ENCODE peak calls at places on chromosomes 6 and 20, in six cellular contexts. N, H, K, F, S and W are unnamed samples.

GRCh38 chr6:43969158-43969981 is 157.9 kb downstream of the MRPL14 start:
- DNase-seq in N (no peak), H (no peak), K (no peak), F (no peak), S (no peak), W (no peak)

GRCh38 chr6:225121-225721 is 67.1 kb upstream of the DUSP22 start:
- DNase-seq in N (peak), H (no peak), K (no peak), F (no peak), S (no peak), W (peak)

GRCh38 chr20:41608606-41609005 is 9.6 kb downstream of the CHD6 start:
- DNase-seq in N (no peak), H (no peak), K (no peak), F (no peak), S (no peak), W (no peak)

GRCh38 chr6:169378620-169379381 is 125.2 kb upstream of the THBS2 start:
- DNase-seq in N (no peak), H (no peak), K (no peak), F (no peak), S (no peak), W (no peak)

GRCh38 chr20:235891-236290 is 8.8 kb downstream of the DEFB129 start:
- DNase-seq in N (peak), H (peak), K (no peak), F (peak), S (no peak), W (peak)

GRCh38 chr6:36735110-36735971 is 37.7 kb downstream of the RAB44 start:
- DNase-seq in N (peak), H (peak), K (peak), F (peak), S (peak), W (peak)

GRCh38 chr6:39517763-39518162 is 195.3 kb upstream of the KCNK16 start:
- DNase-seq in N (peak), H (no peak), K (peak), F (peak), S (no peak), W (no peak)

GRCh38 chr6:74404366-74404765 is 708.4 kb downstream of the CD109 start:
- DNase-seq in N (peak), H (peak), K (peak), F (no peak), S (no peak), W (peak)

GRCh38 chr6:91436448-91436847 is 849.6 kb upstream of the MAP3K7 start:
- DNase-seq in N (no peak), H (no peak), K (no peak), F (no peak), S (no peak), W (no peak)

GRCh38 chr20:8361008-8361652 is 229.1 kb downstream of the PLCB1 start:
- DNase-seq in N (peak), H (peak), K (peak), F (peak), S (no peak), W (peak)

GRCh38 chr6:160141001-160141726 is 19.5 kb downstream of the SLC22A1 start:
- DNase-seq in N (peak), H (peak), K (peak), F (peak), S (no peak), W (peak)

GRCh38 chr6:28413681-28414080 is 14.1 kb upstream of the ZSCAN12 start:
- DNase-seq in N (no peak), H (no peak), K (no peak), F (no peak), S (no peak), W (no peak)

GRCh38 chr6:101232946-101233345 is 160.6 kb upstream of the GRIK2 start:
- DNase-seq in N (no peak), H (no peak), K (no peak), F (no peak), S (no peak), W (no peak)

GRCh38 chr20:22586645-22587310 is 2.4 kb upstream of the FOXA2 start:
- DNase-seq in N (no peak), H (peak), K (no peak), F (no peak), S (no peak), W (peak)

GRCh38 chr6:31070711-31071197 is 41.6 kb downstream of the C6orf15 start:
- DNase-seq in N (peak), H (peak), K (peak), F (peak), S (no peak), W (peak)

GRCh38 chr20:48295445-48295903 is 510.2 kb upstream of the SULF2 start:
- DNase-seq in N (peak), H (peak), K (peak), F (peak), S (no peak), W (peak)

GRCh38 chr6:136822051-136822378 is 377 bp upstream of the PEX7 start:
- DNase-seq in N (no peak), H (peak), K (peak), F (peak), S (no peak), W (no peak)

GRCh38 chr20:57281900-57282299 is 15.5 kb upstream of the BMP7 start:
- DNase-seq in N (no peak), H (no peak), K (no peak), F (no peak), S (no peak), W (no peak)

GRCh38 chr6:38517005-38517404 is 122.7 kb downstream of the BTBD9 start:
- DNase-seq in N (no peak), H (no peak), K (peak), F (peak), S (no peak), W (peak)

GRCh38 chr6:122766256-122766655 is 13.3 kb upstream of the FABP7 start:
- DNase-seq in N (no peak), H (no peak), K (no peak), F (no peak), S (no peak), W (no peak)

GRCh38 chr6:6758915-6759654 is 170.6 kb downstream of the LY86 start:
- DNase-seq in N (peak), H (peak), K (peak), F (peak), S (no peak), W (peak)

GRCh38 chr20:35551485-35551884 is 9.6 kb downstream of the ERGIC3 start:
- DNase-seq in N (peak), H (peak), K (peak), F (no peak), S (no peak), W (no peak)

GRCh38 chr6:157813757-157814455 is 9.1 kb upstream of the SNX9 start:
- DNase-seq in N (peak), H (peak), K (peak), F (peak), S (no peak), W (no peak)

GRCh38 chr6:112691289-112691688 is 344.2 kb downstream of the RFPL4B start:
- DNase-seq in N (peak), H (peak), K (peak), F (peak), S (no peak), W (peak)

GRCh38 chr6:88276331-88276730 is 110.2 kb upstream of the CNR1 start:
- DNase-seq in N (no peak), H (no peak), K (no peak), F (no peak), S (no peak), W (no peak)

GRCh38 chr6:94510877-94511276 is 1066.5 kb upstream of the MANEA start:
- DNase-seq in N (no peak), H (no peak), K (no peak), F (no peak), S (no peak), W (no peak)

GRCh38 chr6:113936093-113936934 is 34.6 kb downstream of the HDAC2 start:
- DNase-seq in N (peak), H (peak), K (peak), F (peak), S (no peak), W (peak)

GRCh38 chr6:83696674-83697073 is 12.2 kb downstream of the SNAP91 start:
- DNase-seq in N (peak), H (peak), K (no peak), F (peak), S (no peak), W (peak)

GRCh38 chr6:158803733-158804143 is 15.4 kb downstream of the EZR start:
- DNase-seq in N (no peak), H (peak), K (no peak), F (peak), S (no peak), W (peak)

GRCh38 chr6:110389689-110390382 is 25.5 kb downstream of the DDO start:
- DNase-seq in N (no peak), H (no peak), K (no peak), F (no peak), S (no peak), W (no peak)

GRCh38 chr20:35458388-35458787 is 3.0 kb downstream of the CEP250 start:
- DNase-seq in N (no peak), H (no peak), K (no peak), F (no peak), S (no peak), W (no peak)

GRCh38 chr6:71531841-71532240 is 243.2 kb downstream of the OGFRL1 start:
- DNase-seq in N (no peak), H (no peak), K (no peak), F (no peak), S (no peak), W (no peak)

GRCh38 chr6:45626087-45626891 is 248.6 kb upstream of the SUPT3H start:
- DNase-seq in N (peak), H (peak), K (peak), F (peak), S (no peak), W (peak)

GRCh38 chr6:3786131-3786530 is 34.6 kb upstream of the PXDC1 start:
- DNase-seq in N (no peak), H (no peak), K (no peak), F (peak), S (no peak), W (no peak)

GRCh38 chr20:18669241-18670019 is 81.6 kb downstream of the DTD1 start:
- DNase-seq in N (no peak), H (peak), K (no peak), F (peak), S (no peak), W (no peak)

GRCh38 chr6:169950558-169950957 is 199.1 kb downstream of the ERMARD start:
- DNase-seq in N (peak), H (peak), K (no peak), F (peak), S (no peak), W (peak)

GRCh38 chr20:44302026-44302669 is 8.9 kb downstream of the FITM2 start:
- DNase-seq in N (no peak), H (no peak), K (no peak), F (no peak), S (no peak), W (peak)

GRCh38 chr6:1389791-1390070 is 355 bp downstream of the FOXF2 start:
- DNase-seq in N (no peak), H (no peak), K (no peak), F (no peak), S (no peak), W (no peak)

GRCh38 chr6:1387632-1388031 is 1.7 kb upstream of the FOXF2 start:
- DNase-seq in N (no peak), H (no peak), K (no peak), F (no peak), S (no peak), W (no peak)

GRCh38 chr6:1390071-1390804 is 862 bp downstream of the FOXF2 start:
- DNase-seq in N (peak), H (peak), K (peak), F (peak), S (no peak), W (peak)

GRCh38 chr6:1388927-1389790 is at the start of gene FOXF2:
- DNase-seq in N (no peak), H (no peak), K (no peak), F (no peak), S (no peak), W (no peak)

GRCh38 chr6:1388081-1388926 is 1.1 kb upstream of the FOXF2 start:
- DNase-seq in N (no peak), H (no peak), K (no peak), F (peak), S (no peak), W (no peak)
- H3K4me3 ChIP-seq in N (no peak), H (no peak), K (no peak), F (peak), S (peak), W (no peak)

GRCh38 chr20:60804918-60805631 is 447.0 kb upstream of the CDH4 start:
- DNase-seq in N (no peak), H (no peak), K (no peak), F (no peak), S (no peak), W (no peak)
- H3K4me3 ChIP-seq in N (no peak), H (no peak), K (no peak), F (no peak), S (no peak), W (no peak)

DNA sequence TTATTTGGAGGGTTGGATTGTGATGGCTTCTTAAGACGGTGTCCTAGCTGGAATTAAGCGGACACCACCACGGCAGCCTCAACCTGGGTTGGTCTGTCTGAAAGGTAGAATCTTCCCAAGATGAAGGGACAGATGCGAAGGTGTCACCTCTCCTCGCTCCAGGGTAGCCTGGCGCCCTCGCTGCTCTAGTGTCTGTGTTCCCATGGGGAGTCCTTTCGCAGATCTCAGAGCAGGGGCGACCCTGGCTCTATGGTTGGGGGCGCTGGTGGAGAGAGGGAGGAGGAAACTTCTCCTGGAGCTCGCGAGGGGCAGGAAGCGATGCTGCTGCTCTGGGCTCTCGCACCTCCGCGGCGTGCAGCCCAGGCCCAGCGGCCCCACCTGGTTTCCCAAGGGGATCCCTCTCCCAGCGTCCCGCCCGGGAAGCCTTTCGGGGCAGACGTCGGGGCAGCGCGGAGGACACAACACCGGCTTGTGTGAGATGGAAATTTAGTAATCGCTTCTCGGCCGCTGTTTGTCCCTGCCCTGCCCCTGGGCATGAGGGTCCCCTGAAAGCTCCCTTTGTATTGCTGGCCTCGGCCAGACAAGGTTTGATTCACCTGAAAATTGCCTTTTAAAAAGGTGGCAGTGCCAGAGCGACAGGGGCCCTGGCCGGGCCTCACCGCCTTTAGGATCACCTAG is 1.8 kb downstream of the RSPO3 start:
- DNase-seq in N (no peak), H (no peak), K (no peak), F (no peak), S (no peak), W (no peak)
- H3K4me3 ChIP-seq in N (peak), H (no peak), K (peak), F (peak), S (peak), W (no peak)

GRCh38 chr6:84764332-84765049 is at the start of gene TBX18:
- DNase-seq in N (peak), H (peak), K (peak), F (peak), S (peak), W (peak)

GRCh38 chr6:84766118-84766683 is 1.8 kb upstream of the TBX18 start:
- DNase-seq in N (peak), H (peak), K (no peak), F (peak), S (peak), W (no peak)

GRCh38 chr6:84762220-84762940 is 2.0 kb downstream of the TBX18 start:
- DNase-seq in N (peak), H (peak), K (peak), F (peak), S (peak), W (no peak)

GRCh38 chr6:84762941-84763396 is 1.4 kb downstream of the TBX18 start:
- DNase-seq in N (no peak), H (no peak), K (no peak), F (no peak), S (peak), W (no peak)

DNA sequence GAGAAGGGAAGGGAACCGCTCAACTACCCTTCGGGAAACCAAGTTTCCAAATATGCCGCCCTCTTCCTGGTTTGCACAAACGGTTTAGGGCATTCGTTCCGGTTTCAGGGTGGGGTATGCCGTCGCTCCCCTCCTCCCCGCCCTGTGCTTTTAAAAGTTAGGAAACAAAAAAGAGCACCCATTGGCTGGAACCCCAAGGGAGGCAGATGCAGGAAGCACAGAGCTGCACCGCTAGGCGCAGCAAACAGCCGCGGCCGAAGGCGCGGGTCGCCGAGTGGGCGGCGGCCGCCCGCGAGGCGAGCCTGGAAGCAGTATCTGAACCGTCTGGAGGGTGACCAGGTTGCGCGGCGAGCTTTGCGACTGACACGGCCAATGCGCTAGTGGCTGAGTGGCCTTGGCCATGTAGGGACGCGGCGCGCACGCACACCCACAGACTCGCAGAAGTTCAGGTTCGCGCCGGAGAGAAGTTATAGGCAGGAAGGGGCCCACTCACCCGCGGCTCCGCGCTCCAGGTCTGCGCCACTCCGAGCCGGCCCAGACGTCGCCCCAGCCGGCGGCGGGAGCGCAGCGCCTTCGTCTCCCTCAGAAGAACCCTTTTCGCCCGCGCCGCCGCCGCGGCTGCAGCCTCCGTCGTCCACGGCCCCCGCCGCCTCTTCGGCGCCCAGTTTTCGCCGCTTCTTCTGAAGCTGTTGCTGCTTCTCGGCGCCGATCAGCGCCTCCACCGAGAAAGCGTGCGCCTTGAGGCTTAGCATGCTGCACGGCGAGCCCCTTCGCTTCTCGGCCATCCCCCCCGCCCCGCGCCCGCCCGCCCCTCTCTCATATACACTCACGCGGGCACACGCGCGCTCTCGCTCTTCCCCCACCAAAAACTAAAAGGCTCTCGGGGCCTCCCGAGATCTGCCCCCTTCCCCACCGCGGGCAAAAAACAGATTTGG is 734 bp downstream of the TBX18 start:
- DNase-seq in N (peak), H (peak), K (peak), F (peak), S (peak), W (peak)
- H3K4me3 ChIP-seq in N (peak), H (peak), K (peak), F (peak), S (peak), W (peak)

GRCh38 chr6:137995371-137995770 is 111.8 kb downstream of the PERP start:
- DNase-seq in N (no peak), H (no peak), K (no peak), F (no peak), S (no peak), W (peak)

GRCh38 chr6:138001750-138002349 is 105.4 kb downstream of the PERP start:
- DNase-seq in N (peak), H (peak), K (no peak), F (peak), S (no peak), W (peak)

GRCh38 chr6:138000955-138001354 is 106.3 kb downstream of the PERP start:
- DNase-seq in N (no peak), H (no peak), K (no peak), F (no peak), S (no peak), W (no peak)

GRCh38 chr6:137999815-138000214 is 107.4 kb downstream of the PERP start:
- DNase-seq in N (no peak), H (no peak), K (no peak), F (no peak), S (no peak), W (no peak)

GRCh38 chr6:137998461-137999019 is 108.7 kb downstream of the PERP start:
- DNase-seq in N (no peak), H (no peak), K (no peak), F (no peak), S (no peak), W (no peak)
- H3K4me3 ChIP-seq in N (no peak), H (no peak), K (no peak), F (no peak), S (no peak), W (no peak)

GRCh38 chr20:2799271-2799670 is 1.2 kb downstream of the CPXM1 start:
- DNase-seq in N (no peak), H (no peak), K (no peak), F (no peak), S (no peak), W (no peak)
- H3K4me3 ChIP-seq in N (no peak), H (no peak), K (peak), F (peak), S (no peak), W (no peak)

GRCh38 chr20:10511166-10511506 is 76.0 kb downstream of the SLX4IP start:
- DNase-seq in N (no peak), H (no peak), K (no peak), F (no peak), S (no peak), W (no peak)

GRCh38 chr20:10511507-10512231 is 76.6 kb downstream of the SLX4IP start:
- DNase-seq in N (peak), H (peak), K (peak), F (peak), S (peak), W (peak)

GRCh38 chr20:10513091-10513490 is 78.0 kb downstream of the SLX4IP start:
- DNase-seq in N (no peak), H (no peak), K (no peak), F (no peak), S (no peak), W (no peak)

GRCh38 chr20:10516529-10516928 is 81.4 kb downstream of the SLX4IP start:
- DNase-seq in N (no peak), H (no peak), K (no peak), F (peak), S (no peak), W (no peak)

GRCh38 chr20:10513931-10514575 is 78.9 kb downstream of the SLX4IP start:
- DNase-seq in N (peak), H (peak), K (peak), F (peak), S (no peak), W (no peak)
- H3K4me3 ChIP-seq in N (no peak), H (no peak), K (no peak), F (no peak), S (no peak), W (no peak)